ENCODE peak calls at places on chromosomes 3 and 15, in eight cellular contexts. M, X, E, S, A, H, I and Q are unnamed samples.

GRCh38 chr3:100023150-100023549 is 91.2 kb downstream of the FILIP1L start:
- DNase-seq in M (no peak), X (no peak), E (no peak), S (no peak), A (no peak), H (no peak), I (no peak), Q (no peak)

GRCh38 chr3:33131328-33132018 is 17.7 kb downstream of the CRTAP start:
- DNase-seq in M (no peak), X (peak), E (peak), S (peak), A (no peak), H (no peak), I (peak), Q (no peak)

GRCh38 chr3:14431928-14432834 is 29.8 kb downstream of the SLC6A6 start:
- DNase-seq in M (peak), X (peak), E (peak), S (peak), A (peak), H (peak), I (no peak), Q (peak)

GRCh38 chr3:46361408-46362283 is 7.7 kb downstream of the CCR2 start:
- DNase-seq in M (no peak), X (no peak), E (peak), S (no peak), A (no peak), H (no peak), I (no peak), Q (no peak)

GRCh38 chr3:94256888-94257813 is 194.3 kb downstream of the NSUN3 start:
- DNase-seq in M (no peak), X (no peak), E (no peak), S (no peak), A (no peak), H (no peak), I (no peak), Q (no peak)

GRCh38 chr3:126367316-126367805 is 10.2 kb upstream of the KLF15 start:
- DNase-seq in M (no peak), X (no peak), E (no peak), S (no peak), A (no peak), H (peak), I (no peak), Q (peak)

GRCh38 chr15:45112592-45113379 is 1.2 kb downstream of the DUOX2 start:
- DNase-seq in M (no peak), X (no peak), E (no peak), S (no peak), A (no peak), H (peak), I (no peak), Q (no peak)

GRCh38 chr15:99142562-99142961 is 37.7 kb downstream of the SYNM start:
- DNase-seq in M (no peak), X (no peak), E (no peak), S (no peak), A (no peak), H (no peak), I (no peak), Q (no peak)

GRCh38 chr3:24495334-24495994 is 814 bp upstream of the THRB start:
- DNase-seq in M (no peak), X (no peak), E (peak), S (no peak), A (no peak), H (peak), I (no peak), Q (peak)

GRCh38 chr3:106247902-106248684 is 379.3 kb upstream of the CBLB start:
- DNase-seq in M (no peak), X (no peak), E (no peak), S (no peak), A (no peak), H (no peak), I (no peak), Q (no peak)

GRCh38 chr3:105806361-105806760 is 62.5 kb downstream of the CBLB start:
- DNase-seq in M (no peak), X (no peak), E (peak), S (peak), A (no peak), H (no peak), I (no peak), Q (no peak)

GRCh38 chr3:3817870-3818269 is 18.6 kb downstream of the LRRN1 start:
- DNase-seq in M (no peak), X (no peak), E (peak), S (no peak), A (no peak), H (no peak), I (no peak), Q (no peak)

GRCh38 chr15:89656116-89656815 is 999 bp upstream of the KIF7 start:
- DNase-seq in M (no peak), X (no peak), E (no peak), S (peak), A (no peak), H (peak), I (no peak), Q (no peak)

GRCh38 chr3:135249186-135249585 is 454.1 kb downstream of the EPHB1 start:
- DNase-seq in M (no peak), X (no peak), E (no peak), S (no peak), A (no peak), H (no peak), I (no peak), Q (no peak)

GRCh38 chr3:120153294-120153693 is 59.0 kb upstream of the GSK3B start:
- DNase-seq in M (no peak), X (no peak), E (peak), S (peak), A (no peak), H (no peak), I (peak), Q (no peak)

GRCh38 chr15:96165775-96166174 is 164.7 kb upstream of the NR2F2 start:
- DNase-seq in M (no peak), X (no peak), E (no peak), S (no peak), A (no peak), H (no peak), I (no peak), Q (no peak)

GRCh38 chr3:144187531-144188230 is 216.1 kb downstream of the DIPK2A start:
- DNase-seq in M (no peak), X (no peak), E (no peak), S (peak), A (peak), H (no peak), I (no peak), Q (no peak)

GRCh38 chr3:37668431-37668830 is 193.2 kb upstream of the CTDSPL start:
- DNase-seq in M (no peak), X (no peak), E (peak), S (no peak), A (no peak), H (no peak), I (no peak), Q (no peak)

GRCh38 chr3:123290962-123291361 is 89.2 kb downstream of the SEC22A start:
- DNase-seq in M (no peak), X (no peak), E (no peak), S (no peak), A (no peak), H (peak), I (no peak), Q (peak)

GRCh38 chr3:167913218-167913902 is 177.8 kb downstream of the SERPINI1 start:
- DNase-seq in M (no peak), X (no peak), E (peak), S (peak), A (no peak), H (no peak), I (no peak), Q (no peak)

GRCh38 chr3:8629151-8630021 is 15.2 kb downstream of the SSUH2 start:
- DNase-seq in M (no peak), X (peak), E (peak), S (peak), A (peak), H (peak), I (peak), Q (no peak)

GRCh38 chr3:11001020-11001657 is 8.6 kb downstream of the SLC6A1 start:
- DNase-seq in M (no peak), X (no peak), E (peak), S (peak), A (no peak), H (no peak), I (no peak), Q (no peak)

GRCh38 chr3:130783629-130784028 is 37.0 kb upstream of the PIK3R4 start:
- DNase-seq in M (no peak), X (no peak), E (no peak), S (no peak), A (no peak), H (no peak), I (no peak), Q (no peak)

GRCh38 chr15:27101982-27102381 is 131.0 kb downstream of the GABRG3 start:
- DNase-seq in M (no peak), X (no peak), E (no peak), S (no peak), A (no peak), H (no peak), I (no peak), Q (no peak)